ENCODE peak calls at places on chromosomes 4 and X, in seven cellular contexts. U, D, Q, M, J, F and Z are unnamed samples.
A peak's percentile ranks its signal among the peaks of the same experiment; 100 is the strongest.

GRCh38 chr4:110195561-110196205 is 2.7 kb downstream of the ELOVL6 start:
- DNase-seq in M (peak; percentile 48), J (no peak), U (peak; percentile 25), D (no peak), Q (peak; percentile 85), F (no peak), Z (no peak)

GRCh38 chr4:3781193-3781886 is 15.2 kb downstream of the ADRA2C start:
- DNase-seq in M (peak; percentile 54), Q (no peak), J (no peak), U (no peak), D (no peak), F (no peak), Z (no peak)

GRCh38 chrX:108178099-108178498 is 86.5 kb downstream of the ATG4A start:
- DNase-seq in F (no peak), J (no peak), M (no peak), D (no peak), Q (no peak), U (no peak), Z (no peak)

GRCh38 chr4:145177511-145177905 is 2.9 kb downstream of the OTUD4 start:
- DNase-seq in J (no peak), Q (peak; percentile 6), U (peak; percentile 52), D (no peak), M (no peak), F (no peak), Z (no peak)

GRCh38 chr4:41140410-41140809 is 73.9 kb downstream of the APBB2 start:
- DNase-seq in M (no peak), D (no peak), F (no peak), U (no peak), J (no peak), Q (no peak), Z (no peak)

GRCh38 chr4:1613099-1613495 is 71.0 kb downstream of the FAM53A start:
- DNase-seq in D (no peak), Q (no peak), J (no peak), M (no peak), U (no peak), F (no peak), Z (no peak)

GRCh38 chr4:3828546-3828945 is 62.4 kb downstream of the ADRA2C start:
- DNase-seq in M (no peak), D (no peak), Q (no peak), F (no peak), J (no peak), U (no peak), Z (no peak)

GRCh38 chr4:188619456-188620149 is 480.4 kb downstream of the TRIML1 start:
- DNase-seq in Q (no peak), D (no peak), M (no peak), F (no peak), U (no peak), J (no peak), Z (no peak)

GRCh38 chrX:336227-336626 is 17.6 kb upstream of the GTPBP6 start:
- DNase-seq in F (no peak), J (no peak), U (no peak), M (no peak), Q (no peak), D (no peak), Z (no peak)

GRCh38 chr4:162506253-162506652 is 342.5 kb upstream of the FSTL5 start:
- DNase-seq in U (no peak), J (no peak), Q (no peak), F (no peak), M (no peak), D (no peak), Z (no peak)

GRCh38 chr4:162510937-162511336 is 347.1 kb upstream of the FSTL5 start:
- DNase-seq in J (no peak), Q (no peak), F (no peak), D (no peak), M (no peak), U (no peak), Z (no peak)

GRCh38 chr4:162509333-162509732 is 345.5 kb upstream of the FSTL5 start:
- DNase-seq in J (no peak), U (no peak), M (no peak), D (no peak), Q (no peak), F (no peak), Z (no peak)

GRCh38 chr4:162510115-162510514 is 346.3 kb upstream of the FSTL5 start:
- DNase-seq in F (no peak), J (no peak), D (no peak), M (no peak), Q (no peak), U (no peak), Z (no peak)
- TF ChIP-seq CTCF in F (no peak), J (no peak), D (no peak), M (no peak), Q (no peak), U (no peak), Z (no peak)

GRCh38 chr4:185143596-185143969 is 517 bp downstream of the SLC25A4 start:
- DNase-seq in F (no peak), Q (peak; percentile 50), U (peak; percentile 36), M (peak; percentile 56), J (no peak), D (no peak), Z (no peak)

GRCh38 chr4:185141777-185142176 is 1.3 kb upstream of the SLC25A4 start:
- DNase-seq in U (no peak), M (no peak), Q (no peak), J (no peak), D (no peak), F (no peak), Z (no peak)

GRCh38 chr4:185144601-185145240 is 1.7 kb downstream of the SLC25A4 start:
- DNase-seq in D (no peak), U (no peak), F (no peak), M (no peak), Q (no peak), J (no peak), Z (no peak)

GRCh38 chr4:185142563-185142910 is 529 bp upstream of the SLC25A4 start:
- DNase-seq in U (no peak), J (no peak), F (no peak), M (no peak), D (no peak), Q (no peak), Z (no peak)

DNA sequence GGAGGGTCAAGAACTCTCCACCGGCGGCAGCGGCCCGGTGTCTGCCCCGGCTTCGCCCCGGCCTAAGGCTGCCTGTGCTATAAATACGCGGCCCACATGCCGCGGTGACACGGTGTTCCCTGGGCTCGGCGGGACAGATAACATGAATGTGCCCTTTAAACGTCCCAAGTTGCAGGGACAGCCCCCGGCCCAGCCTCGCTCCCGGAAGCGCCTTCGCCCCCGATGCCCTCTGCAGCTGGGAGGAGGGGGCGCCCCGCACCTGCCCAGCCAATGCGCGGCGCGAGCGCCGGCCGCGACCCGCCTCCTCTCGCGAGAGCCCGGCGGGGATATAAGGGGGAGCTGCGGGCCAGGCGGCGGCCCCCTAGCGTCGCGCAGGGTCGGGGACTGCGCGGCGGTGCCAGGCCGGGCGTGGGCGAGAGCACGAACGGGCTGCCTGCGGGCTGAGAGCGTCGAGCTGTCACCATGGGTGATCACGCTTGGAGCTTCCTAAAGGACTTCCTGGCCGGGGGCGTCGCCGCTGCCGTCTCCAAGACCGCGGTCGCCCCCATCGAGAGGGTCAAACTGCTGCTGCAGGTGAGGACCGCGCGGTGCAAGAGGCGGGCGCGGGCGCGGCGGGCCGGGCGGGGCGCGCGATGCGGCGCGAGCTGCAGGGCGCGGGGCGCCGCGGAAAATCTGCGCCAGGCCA is at the start of gene SLC25A4:
- DNase-seq in Q (peak; percentile 40), F (peak; percentile 32), U (peak; percentile 53), D (peak; percentile 31), M (peak; percentile 93), J (peak; percentile 7), Z (peak; percentile 89)
- TF ChIP-seq CTCF in Q (peak; percentile 55), F (peak; percentile 38), U (peak; percentile 28), D (peak; percentile 9), M (peak; percentile 63), J (peak; percentile 19), Z (peak; percentile 35)

GRCh38 chrX:93420090-93420489 is 253.3 kb downstream of the NAP1L3 start:
- DNase-seq in M (no peak), F (no peak), D (no peak), Q (no peak), J (no peak), U (no peak), Z (no peak)

GRCh38 chrX:93428497-93428896 is 244.9 kb downstream of the NAP1L3 start:
- DNase-seq in U (no peak), J (no peak), D (no peak), F (no peak), M (no peak), Q (no peak), Z (no peak)

GRCh38 chrX:93419642-93420041 is 253.7 kb downstream of the NAP1L3 start:
- DNase-seq in J (no peak), Q (no peak), D (no peak), M (no peak), F (no peak), U (no peak), Z (no peak)

GRCh38 chrX:93420635-93421034 is 252.7 kb downstream of the NAP1L3 start:
- DNase-seq in U (peak; percentile 5), D (no peak), J (no peak), M (no peak), Q (no peak), F (no peak), Z (no peak)

GRCh38 chrX:93422693-93423092 is 250.7 kb downstream of the NAP1L3 start:
- DNase-seq in D (no peak), F (no peak), Q (peak; percentile 4), J (no peak), U (peak; percentile 3), M (peak; percentile 1), Z (peak; percentile 30)
- TF ChIP-seq CTCF in D (peak; percentile 39), F (no peak), Q (peak; percentile 14), J (peak; percentile 61), U (peak; percentile 51), M (peak; percentile 63), Z (peak; percentile 76)

DNA sequence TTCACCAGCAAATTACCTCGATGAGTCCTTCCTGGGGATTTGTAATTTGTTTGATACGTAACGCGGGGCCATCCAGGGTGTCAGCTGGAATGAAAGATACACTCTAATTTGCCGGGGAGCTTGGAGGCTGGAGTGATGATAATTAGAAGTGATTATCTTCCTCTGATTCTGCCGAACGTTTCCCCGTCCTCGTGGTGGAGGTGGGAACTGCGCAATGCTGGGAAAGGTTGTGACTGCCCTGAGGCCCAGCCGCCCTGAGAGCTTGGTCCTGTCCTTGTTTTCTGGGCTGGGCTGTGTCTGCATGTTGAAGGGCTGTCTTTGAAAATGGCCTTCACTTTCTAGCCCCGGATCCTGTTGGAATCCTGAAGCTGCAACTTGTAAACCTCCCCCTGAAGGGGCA is 48.0 kb downstream of the SORCS2 start:
- DNase-seq in J (no peak), Q (no peak), U (no peak), D (no peak), M (no peak), F (no peak), Z (no peak)
- TF ChIP-seq CTCF in J (no peak), Q (no peak), U (no peak), D (no peak), M (no peak), F (peak; percentile 6), Z (no peak)